ENCODE peak calls at places on chromosomes 12 and 14, in four cellular contexts. Y is lung, E is HCT116, X is esophagus muscularis mucosa. Q is an unnamed sample.

GRCh38 chr14:81132492-81132891 is 88.3 kb downstream of the GTF2A1 start:
- DNase-seq in X (no peak), E (no peak), Y (no peak), Q (no peak)

GRCh38 chr14:100104523-100105300 is 39.5 kb downstream of the EVL start:
- DNase-seq in E (no peak), Y (no peak), X (no peak), Q (no peak)

GRCh38 chr12:65163755-65164154 is 5.6 kb upstream of the LEMD3 start:
- DNase-seq in X (no peak), E (no peak), Y (no peak), Q (no peak)

GRCh38 chr14:71607056-71607455 is 325.2 kb upstream of the RGS6 start:
- DNase-seq in E (no peak), X (no peak), Y (no peak), Q (no peak)

GRCh38 chr12:67811437-67812361 is 163.2 kb downstream of the DYRK2 start:
- DNase-seq in E (no peak), X (no peak), Y (no peak), Q (no peak)

GRCh38 chr12:118591-118990 is 52.0 kb downstream of the IQSEC3 start:
- DNase-seq in E (no peak), X (no peak), Y (no peak), Q (no peak)

GRCh38 chr14:102848830-102849521 is 71.7 kb downstream of the TRAF3 start:
- DNase-seq in E (no peak), Y (no peak), X (no peak), Q (no peak)

GRCh38 chr12:127556487-127556886 is 710.5 kb upstream of the TMEM132C start:
- DNase-seq in E (no peak), X (no peak), Y (no peak), Q (no peak)

GRCh38 chr12:118409834-118410233 is 33.5 kb downstream of the SUDS3 start:
- DNase-seq in Y (no peak), E (no peak), X (no peak), Q (no peak)

GRCh38 chr14:95211721-95212504 is 54.6 kb upstream of the DICER1 start:
- DNase-seq in X (no peak), E (no peak), Y (no peak), Q (no peak)

GRCh38 chr14:89576960-89577359 is 159.9 kb upstream of the FOXN3 start:
- DNase-seq in E (no peak), Y (no peak), X (no peak), Q (no peak)

GRCh38 chr12:27474344-27474743 is 27.8 kb downstream of the SMCO2 start:
- DNase-seq in X (no peak), E (no peak), Y (no peak), Q (no peak)

GRCh38 chr14:63902375-63902976 is 49.7 kb downstream of the SYNE2 start:
- DNase-seq in E (no peak), X (no peak), Y (no peak), Q (no peak)

GRCh38 chr12:120710805-120711296 is 593 bp downstream of the UNC119B start:
- DNase-seq in Y (no peak), X (no peak), E (no peak), Q (no peak)

GRCh38 chr12:132359971-132360370 is 30.6 kb upstream of the GALNT9 start:
- DNase-seq in E (no peak), Y (no peak), X (no peak), Q (no peak)

GRCh38 chr14:37246427-37246829 is 48.7 kb downstream of the MIPOL1 start:
- DNase-seq in X (no peak), E (peak; percentile 39), Y (no peak), Q (no peak)

GRCh38 chr12:56242986-56243385 is 13.1 kb downstream of the SLC39A5 start:
- DNase-seq in Y (no peak), E (no peak), X (no peak), Q (no peak)

GRCh38 chr12:46553911-46554310 is 181.3 kb upstream of the SLC38A2 start:
- DNase-seq in Y (no peak), E (no peak), X (no peak), Q (no peak)

GRCh38 chr12:96233941-96234461 is 39.8 kb downstream of the ELK3 start:
- DNase-seq in E (no peak), Y (peak; percentile 65), X (peak; percentile 97), Q (peak; percentile 97)

GRCh38 chr12:114450511-114451300 is 44.8 kb upstream of the TBX5 start:
- DNase-seq in X (no peak), Y (no peak), E (no peak), Q (peak; percentile 73)

GRCh38 chr14:31405599-31406251 is 14.6 kb downstream of the HEATR5A start:
- DNase-seq in Y (no peak), X (no peak), E (no peak), Q (no peak)

GRCh38 chr14:95835331-95835730 is 41.3 kb upstream of the TUNAR start:
- DNase-seq in Y (no peak), X (peak; percentile 55), E (peak; percentile 12), Q (no peak)

GRCh38 chr12:57888407-57889157 is 42.1 kb upstream of the CTDSP2 start:
- DNase-seq in X (no peak), E (no peak), Y (peak; percentile 39), Q (no peak)

GRCh38 chr12:115998119-115998633 is 279.3 kb downstream of the MED13L start:
- DNase-seq in E (peak; percentile 32), X (no peak), Y (no peak), Q (no peak)

GRCh38 chr14:62185078-62185477 is 422.9 kb downstream of the SNAPC1 start:
- DNase-seq in X (no peak), E (no peak), Y (no peak), Q (no peak)

GRCh38 chr12:107760207-107760816 is 625 bp downstream of the PRDM4 start:
- DNase-seq in X (no peak), E (no peak), Y (peak; percentile 32), Q (no peak)

GRCh38 chr12:104218935-104219334 is 3.4 kb downstream of the TXNRD1 start:
- DNase-seq in Y (no peak), E (peak; percentile 19), X (no peak), Q (no peak)

GRCh38 chr12:21971344-21971743 is 30.1 kb upstream of the ABCC9 start:
- DNase-seq in E (no peak), Y (no peak), X (no peak), Q (no peak)

GRCh38 chr14:20455355-20456300 is 602 bp downstream of the APEX1 start:
- DNase-seq in E (no peak), Y (no peak), X (no peak), Q (peak; percentile 69)

GRCh38 chr14:52840916-52841315 is 49.5 kb upstream of the GNPNAT1 start:
- DNase-seq in X (no peak), E (no peak), Y (no peak), Q (peak; percentile 60)

GRCh38 chr14:80216818-80217217 is 5.5 kb upstream of the DIO2 start:
- DNase-seq in X (no peak), Y (no peak), E (no peak), Q (no peak)

GRCh38 chr14:70908918-70909641 is 1.8 kb downstream of the PCNX1 start:
- DNase-seq in E (no peak), X (no peak), Y (no peak), Q (no peak)

GRCh38 chr14:38210168-38210567 is 2.5 kb downstream of the SSTR1 start:
- DNase-seq in Y (no peak), X (no peak), E (no peak), Q (no peak)

GRCh38 chr12:84955298-84955697 is 42.7 kb upstream of the SLC6A15 start:
- DNase-seq in E (no peak), Y (no peak), X (no peak), Q (no peak)

GRCh38 chr14:96086574-96087077 is 47.5 kb downstream of the C14orf132 start:
- DNase-seq in Y (no peak), E (no peak), X (no peak), Q (no peak)

GRCh38 chr12:120047072-120047471 is 58.0 kb downstream of the BICDL1 start:
- DNase-seq in E (no peak), X (no peak), Y (no peak), Q (no peak)

GRCh38 chr12:56763753-56764657 is 881 bp downstream of the HSD17B6 start:
- DNase-seq in X (no peak), E (no peak), Y (no peak), Q (no peak)

GRCh38 chr12:113130457-113131135 is 5.0 kb downstream of the RASAL1 start:
- DNase-seq in Y (no peak), E (no peak), X (no peak), Q (no peak)

GRCh38 chr12:82174936-82175335 is 183.3 kb downstream of the CCDC59 start:
- DNase-seq in E (no peak), Y (no peak), X (no peak), Q (no peak)

GRCh38 chr12:82176016-82176415 is 182.2 kb downstream of the CCDC59 start:
- DNase-seq in X (no peak), Y (no peak), E (no peak), Q (no peak)

GRCh38 chr12:82176761-82177490 is 181.3 kb downstream of the CCDC59 start:
- DNase-seq in E (no peak), Y (no peak), X (no peak), Q (no peak)

GRCh38 chr12:82174383-82174782 is 183.8 kb downstream of the CCDC59 start:
- DNase-seq in Y (no peak), X (no peak), E (no peak), Q (no peak)
- H3K4me3 ChIP-seq in Y (no peak overlapping the region), X (no peak overlapping the region), E (no peak overlapping the region), Q (no peak overlapping the region)

GRCh38 chr14:77804592-77804991 is 4.7 kb downstream of the ADCK1 start:
- DNase-seq in Y (no peak), X (no peak), E (no peak), Q (no peak)

GRCh38 chr14:77805703-77806102 is 5.8 kb downstream of the ADCK1 start:
- DNase-seq in X (no peak), E (no peak), Y (no peak), Q (no peak)

GRCh38 chr14:77799863-77800730 is at the start of gene ADCK1:
- DNase-seq in Y (peak; percentile 91), E (peak; percentile 60), X (peak; percentile 97), Q (peak; percentile 96)

GRCh38 chr14:77800814-77801213 is 905 bp downstream of the ADCK1 start:
- DNase-seq in E (no peak), X (no peak), Y (no peak), Q (no peak)
- H3K4me3 ChIP-seq in E (peak overlapping the region; percentile 70), X (peak overlapping the region; percentile 97), Y (no peak overlapping the region), Q (peak overlapping the region; percentile 72)

DNA sequence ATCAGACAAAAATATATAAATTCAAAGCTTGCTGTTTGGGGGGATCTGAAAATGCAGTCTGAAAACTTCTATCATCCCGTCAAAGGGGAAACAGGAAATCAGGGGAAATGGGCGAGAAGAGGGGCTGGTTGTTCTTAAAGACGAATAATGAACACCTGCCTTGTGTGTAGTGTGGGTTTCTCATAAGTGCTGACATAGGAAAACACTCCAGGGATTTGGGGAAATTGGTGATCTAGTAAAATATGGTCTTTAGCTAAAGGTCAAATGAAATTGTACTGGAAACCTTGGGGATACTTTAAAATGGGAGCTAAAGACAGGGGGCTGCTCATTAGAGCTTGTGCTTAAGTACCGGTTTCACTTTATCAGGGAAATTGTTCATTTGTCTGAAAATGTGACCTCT is 39.6 kb upstream of the PIK3C2G start:
- DNase-seq in Y (no peak), X (no peak), E (no peak), Q (no peak)
- H3K4me3 ChIP-seq in Y (no peak overlapping the region), X (no peak overlapping the region), E (no peak overlapping the region), Q (no peak overlapping the region)

GRCh38 chr14:69132513-69133181 is 20.3 kb downstream of the DCAF5 start:
- DNase-seq in Y (no peak), X (no peak), E (no peak), Q (no peak)
- H3K4me3 ChIP-seq in Y (no peak overlapping the region), X (no peak overlapping the region), E (no peak overlapping the region), Q (no peak overlapping the region)